ENCODE peak calls at places on chromosome 16, in eight cellular contexts. K is fibroblast of the conjunctiva; M is NCI-H1417; S is HT1080; A is progenitor cell of endocrine pancreas; P is fibroblast of mammary gland; O is activated naive CD8-positive, alpha-beta T cell treated with anti-CD3 and anti-CD28 coated beads for 36 hours; L is stimulated activated CD4-positive, alpha-beta T cell treated with anti-CD3 and anti-CD28 coated beads, Interleukin-1b, Interleukin-23, amount 100 ng/mL, for 4 hours. E is an unnamed sample.

GRCh38 chr16:54034684-54035083 is 251.9 kb downstream of the IRX3 start:
- DNase-seq in M (no peak), L (no peak), S (no peak), K (no peak), P (peak), O (no peak), A (no peak), E (no peak)

GRCh38 chr16:15518412-15519351 is 84.3 kb downstream of the BMERB1 start:
- DNase-seq in A (no peak), S (no peak), P (peak), M (no peak), L (no peak), K (no peak), O (no peak), E (no peak)

GRCh38 chr16:56931253-56931768 is 631 bp upstream of the HERPUD1 start:
- DNase-seq in P (peak), S (peak), K (no peak), M (no peak), O (no peak), A (no peak), L (no peak), E (peak)

GRCh38 chr16:2180962-2181923 is 15.2 kb downstream of the CASKIN1 start:
- DNase-seq in P (no peak), L (no peak), A (no peak), K (no peak), S (no peak), M (no peak), O (no peak), E (peak)

GRCh38 chr16:82011199-82011641 is at the start of gene SDR42E1:
- DNase-seq in A (no peak), L (peak), O (peak), S (peak), P (no peak), M (no peak), K (no peak), E (peak)

GRCh38 chr16:17773698-17774101 is 302.9 kb upstream of the XYLT1 start:
- DNase-seq in L (no peak), A (no peak), S (peak), K (no peak), M (no peak), P (peak), O (no peak), E (no peak)

GRCh38 chr16:77898671-77899211 is 110.4 kb downstream of the VAT1L start:
- DNase-seq in K (peak), S (no peak), A (no peak), M (no peak), O (no peak), P (peak), L (no peak), E (no peak)

GRCh38 chr16:24999856-25000447 is 15.2 kb downstream of the ARHGAP17 start:
- DNase-seq in M (no peak), S (no peak), K (no peak), L (no peak), O (no peak), A (no peak), P (peak), E (no peak)

GRCh38 chr16:49527621-49528020 is 154.0 kb downstream of the C16orf78 start:
- DNase-seq in A (no peak), L (no peak), P (peak), K (no peak), S (no peak), O (no peak), M (no peak), E (no peak)

E was measured in GM23338.